ENCODE peak calls at places on chromosomes 5 and 9, in seven cellular contexts. One of them, this sample, is unnamed.

GRCh38 chr5:124806026-124806856 is 59.8 kb upstream of the ZNF608 start:
- DNase-seq in CD8-positive, alpha-beta memory T cell: no peak
- DNase-seq in A673: peak
- DNase-seq in neural progenitor cell: peak
- DNase-seq in iPS DF 6.9: peak
- DNase-seq in lower lobe of right lung: peak
- DNase-seq in left ventricle myocardium inferior: peak
- DNase-seq in this sample: peak

GRCh38 chr9:134689320-134690181 is 47.9 kb downstream of the COL5A1 start:
- DNase-seq in lower lobe of right lung: peak
- DNase-seq in left ventricle myocardium inferior: peak
- DNase-seq in A673: peak
- DNase-seq in CD8-positive, alpha-beta memory T cell: no peak
- DNase-seq in neural progenitor cell: peak
- DNase-seq in iPS DF 6.9: peak
- DNase-seq in this sample: peak

GRCh38 chr5:82347213-82347947 is 69.2 kb upstream of the RPS23 start:
- DNase-seq in left ventricle myocardium inferior: peak
- DNase-seq in iPS DF 6.9: no peak
- DNase-seq in CD8-positive, alpha-beta memory T cell: no peak
- DNase-seq in lower lobe of right lung: no peak
- DNase-seq in neural progenitor cell: no peak
- DNase-seq in A673: no peak
- DNase-seq in this sample: peak

GRCh38 chr5:104594850-104595249 is 1032.3 kb upstream of the NUDT12 start:
- DNase-seq in left ventricle myocardium inferior: no peak
- DNase-seq in iPS DF 6.9: no peak
- DNase-seq in lower lobe of right lung: no peak
- DNase-seq in A673: no peak
- DNase-seq in CD8-positive, alpha-beta memory T cell: no peak
- DNase-seq in neural progenitor cell: no peak
- DNase-seq in this sample: no peak

GRCh38 chr9:94140791-94141790 is 56.8 kb downstream of the PTPDC1 start:
- DNase-seq in CD8-positive, alpha-beta memory T cell: no peak
- DNase-seq in lower lobe of right lung: no peak
- DNase-seq in iPS DF 6.9: no peak
- DNase-seq in A673: no peak
- DNase-seq in left ventricle myocardium inferior: peak
- DNase-seq in neural progenitor cell: no peak
- DNase-seq in this sample: peak

GRCh38 chr5:68884893-68885292 is 208.9 kb upstream of the SLC30A5 start:
- DNase-seq in iPS DF 6.9: no peak
- DNase-seq in neural progenitor cell: peak
- DNase-seq in lower lobe of right lung: no peak
- DNase-seq in left ventricle myocardium inferior: no peak
- DNase-seq in CD8-positive, alpha-beta memory T cell: no peak
- DNase-seq in A673: peak
- DNase-seq in this sample: peak

GRCh38 chr5:1594336-1595106 is 70.8 kb upstream of the LPCAT1 start:
- DNase-seq in CD8-positive, alpha-beta memory T cell: peak
- DNase-seq in iPS DF 6.9: peak
- DNase-seq in left ventricle myocardium inferior: peak
- DNase-seq in lower lobe of right lung: peak
- DNase-seq in A673: peak
- DNase-seq in neural progenitor cell: peak
- DNase-seq in this sample: no peak

GRCh38 chr5:99032234-99033013 is 103.6 kb upstream of the CHD1 start:
- DNase-seq in iPS DF 6.9: peak
- DNase-seq in left ventricle myocardium inferior: peak
- DNase-seq in A673: peak
- DNase-seq in CD8-positive, alpha-beta memory T cell: no peak
- DNase-seq in neural progenitor cell: peak
- DNase-seq in lower lobe of right lung: no peak
- DNase-seq in this sample: peak

GRCh38 chr9:6356441-6356840 is 28.3 kb downstream of the TPD52L3 start:
- DNase-seq in left ventricle myocardium inferior: no peak
- DNase-seq in lower lobe of right lung: no peak
- DNase-seq in A673: no peak
- DNase-seq in CD8-positive, alpha-beta memory T cell: no peak
- DNase-seq in neural progenitor cell: no peak
- DNase-seq in iPS DF 6.9: no peak
- DNase-seq in this sample: no peak

GRCh38 chr5:79560774-79561524 is 47.0 kb upstream of the HOMER1 start:
- DNase-seq in neural progenitor cell: no peak
- DNase-seq in lower lobe of right lung: no peak
- DNase-seq in left ventricle myocardium inferior: no peak
- DNase-seq in iPS DF 6.9: no peak
- DNase-seq in CD8-positive, alpha-beta memory T cell: no peak
- DNase-seq in A673: no peak
- DNase-seq in this sample: no peak

GRCh38 chr9:127225747-127226646 is 38.6 kb upstream of the GARNL3 start:
- DNase-seq in A673: no peak
- DNase-seq in lower lobe of right lung: no peak
- DNase-seq in CD8-positive, alpha-beta memory T cell: no peak
- DNase-seq in left ventricle myocardium inferior: no peak
- DNase-seq in neural progenitor cell: no peak
- DNase-seq in iPS DF 6.9: no peak
- DNase-seq in this sample: no peak
- H3K4me3 ChIP-seq in A673: peak
- H3K4me3 ChIP-seq in lower lobe of right lung: peak
- H3K4me3 ChIP-seq in CD8-positive, alpha-beta memory T cell: no peak
- H3K4me3 ChIP-seq in left ventricle myocardium inferior: peak
- H3K4me3 ChIP-seq in neural progenitor cell: peak
- H3K4me3 ChIP-seq in iPS DF 6.9: peak
- H3K4me3 ChIP-seq in this sample: peak

GRCh38 chr9:15423328-15423985 is 781 bp downstream of the SNAPC3 start:
- DNase-seq in neural progenitor cell: peak
- DNase-seq in A673: peak
- DNase-seq in CD8-positive, alpha-beta memory T cell: no peak
- DNase-seq in iPS DF 6.9: no peak
- DNase-seq in lower lobe of right lung: no peak
- DNase-seq in left ventricle myocardium inferior: no peak
- DNase-seq in this sample: peak
- H3K4me3 ChIP-seq in neural progenitor cell: peak
- H3K4me3 ChIP-seq in A673: peak
- H3K4me3 ChIP-seq in CD8-positive, alpha-beta memory T cell: peak
- H3K4me3 ChIP-seq in iPS DF 6.9: peak
- H3K4me3 ChIP-seq in lower lobe of right lung: peak
- H3K4me3 ChIP-seq in left ventricle myocardium inferior: peak
- H3K4me3 ChIP-seq in this sample: peak

GRCh38 chr9:35079426-35080341 is at the start of gene FANCG:
- DNase-seq in A673: peak
- DNase-seq in CD8-positive, alpha-beta memory T cell: peak
- DNase-seq in left ventricle myocardium inferior: peak
- DNase-seq in neural progenitor cell: peak
- DNase-seq in lower lobe of right lung: peak
- DNase-seq in iPS DF 6.9: peak
- DNase-seq in this sample: peak

GRCh38 chr9:35075358-35075757 is 2.9 kb upstream of the VCP start:
- DNase-seq in iPS DF 6.9: no peak
- DNase-seq in left ventricle myocardium inferior: no peak
- DNase-seq in A673: no peak
- DNase-seq in lower lobe of right lung: no peak
- DNase-seq in CD8-positive, alpha-beta memory T cell: no peak
- DNase-seq in neural progenitor cell: no peak
- DNase-seq in this sample: no peak

GRCh38 chr9:35079041-35079425 is 709 bp downstream of the FANCG start:
- DNase-seq in A673: no peak
- DNase-seq in left ventricle myocardium inferior: no peak
- DNase-seq in CD8-positive, alpha-beta memory T cell: no peak
- DNase-seq in neural progenitor cell: peak
- DNase-seq in iPS DF 6.9: no peak
- DNase-seq in lower lobe of right lung: no peak
- DNase-seq in this sample: peak

GRCh38 chr9:35076848-35077247 is 2.9 kb downstream of the FANCG start:
- DNase-seq in CD8-positive, alpha-beta memory T cell: no peak
- DNase-seq in A673: no peak
- DNase-seq in left ventricle myocardium inferior: no peak
- DNase-seq in lower lobe of right lung: no peak
- DNase-seq in neural progenitor cell: no peak
- DNase-seq in iPS DF 6.9: no peak
- DNase-seq in this sample: no peak

DNA sequence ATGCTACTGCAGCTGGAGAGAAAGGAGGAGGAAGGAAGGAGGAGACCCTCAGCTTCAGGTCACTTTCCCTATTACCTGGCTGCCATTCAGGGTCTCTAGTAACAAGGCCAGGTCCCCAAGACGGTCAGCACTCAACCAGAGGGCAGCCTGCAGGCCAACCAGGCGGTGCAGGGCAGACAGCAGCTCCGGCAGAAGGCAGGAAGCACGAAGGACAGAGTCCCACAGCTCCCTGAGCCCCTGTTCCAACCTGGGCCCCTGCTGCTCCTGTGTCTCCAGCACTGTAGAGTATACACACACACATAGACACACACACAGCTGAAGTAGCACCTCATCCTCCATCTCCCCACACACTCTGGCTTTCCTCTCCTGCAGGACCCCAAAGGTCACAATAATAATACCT is 1.7 kb downstream of the FANCG start:
- DNase-seq in left ventricle myocardium inferior: no peak
- DNase-seq in lower lobe of right lung: no peak
- DNase-seq in iPS DF 6.9: no peak
- DNase-seq in A673: no peak
- DNase-seq in neural progenitor cell: no peak
- DNase-seq in CD8-positive, alpha-beta memory T cell: no peak
- DNase-seq in this sample: no peak
- H3K4me3 ChIP-seq in left ventricle myocardium inferior: no peak
- H3K4me3 ChIP-seq in lower lobe of right lung: no peak
- H3K4me3 ChIP-seq in iPS DF 6.9: no peak
- H3K4me3 ChIP-seq in A673: peak
- H3K4me3 ChIP-seq in neural progenitor cell: peak
- H3K4me3 ChIP-seq in CD8-positive, alpha-beta memory T cell: no peak
- H3K4me3 ChIP-seq in this sample: peak

GRCh38 chr9:84949969-84950368 is 280.4 kb downstream of the NTRK2 start:
- DNase-seq in left ventricle myocardium inferior: no peak
- DNase-seq in CD8-positive, alpha-beta memory T cell: no peak
- DNase-seq in lower lobe of right lung: no peak
- DNase-seq in A673: no peak
- DNase-seq in neural progenitor cell: no peak
- DNase-seq in iPS DF 6.9: no peak
- DNase-seq in this sample: no peak
- H3K4me3 ChIP-seq in left ventricle myocardium inferior: no peak
- H3K4me3 ChIP-seq in CD8-positive, alpha-beta memory T cell: no peak
- H3K4me3 ChIP-seq in lower lobe of right lung: no peak
- H3K4me3 ChIP-seq in A673: no peak
- H3K4me3 ChIP-seq in neural progenitor cell: no peak
- H3K4me3 ChIP-seq in iPS DF 6.9: no peak
- H3K4me3 ChIP-seq in this sample: no peak

DNA sequence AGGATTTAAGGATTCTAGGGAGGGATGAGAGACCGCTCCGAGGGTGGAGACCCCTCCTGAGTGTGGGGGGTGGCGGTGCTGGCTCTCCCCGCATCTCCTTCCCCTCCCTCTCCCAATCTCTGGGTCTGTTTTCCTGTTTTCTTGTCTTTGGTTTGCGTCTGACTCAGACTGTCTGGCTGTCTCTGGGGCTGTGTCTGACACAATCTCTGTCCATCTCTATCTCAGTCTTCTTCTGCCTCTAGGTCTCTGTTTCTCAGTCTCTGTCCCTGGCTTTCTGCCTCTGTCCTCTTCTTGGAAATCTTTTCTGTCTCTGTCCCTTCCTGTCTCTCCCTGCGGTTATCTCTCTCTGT is 196 bp upstream of the GRM6 start:
- DNase-seq in iPS DF 6.9: no peak
- DNase-seq in lower lobe of right lung: no peak
- DNase-seq in left ventricle myocardium inferior: no peak
- DNase-seq in neural progenitor cell: no peak
- DNase-seq in A673: no peak
- DNase-seq in CD8-positive, alpha-beta memory T cell: no peak
- DNase-seq in this sample: no peak
- H3K4me3 ChIP-seq in iPS DF 6.9: no peak
- H3K4me3 ChIP-seq in lower lobe of right lung: no peak
- H3K4me3 ChIP-seq in left ventricle myocardium inferior: peak
- H3K4me3 ChIP-seq in neural progenitor cell: peak
- H3K4me3 ChIP-seq in A673: no peak
- H3K4me3 ChIP-seq in CD8-positive, alpha-beta memory T cell: no peak
- H3K4me3 ChIP-seq in this sample: no peak

GRCh38 chr5:141560725-141561483 is 57.9 kb downstream of the DIAPH1 start:
- DNase-seq in neural progenitor cell: peak
- DNase-seq in CD8-positive, alpha-beta memory T cell: no peak
- DNase-seq in left ventricle myocardium inferior: peak
- DNase-seq in A673: peak
- DNase-seq in lower lobe of right lung: peak
- DNase-seq in iPS DF 6.9: peak
- DNase-seq in this sample: peak
- H3K4me3 ChIP-seq in neural progenitor cell: peak
- H3K4me3 ChIP-seq in CD8-positive, alpha-beta memory T cell: no peak
- H3K4me3 ChIP-seq in left ventricle myocardium inferior: peak
- H3K4me3 ChIP-seq in A673: peak
- H3K4me3 ChIP-seq in lower lobe of right lung: no peak
- H3K4me3 ChIP-seq in iPS DF 6.9: no peak
- H3K4me3 ChIP-seq in this sample: no peak

GRCh38 chr9:76873821-76874220 is 32.1 kb downstream of the PRUNE2 start:
- DNase-seq in neural progenitor cell: no peak
- DNase-seq in A673: no peak
- DNase-seq in lower lobe of right lung: no peak
- DNase-seq in CD8-positive, alpha-beta memory T cell: no peak
- DNase-seq in left ventricle myocardium inferior: no peak
- DNase-seq in iPS DF 6.9: no peak
- DNase-seq in this sample: no peak
- H3K4me3 ChIP-seq in neural progenitor cell: peak
- H3K4me3 ChIP-seq in A673: no peak
- H3K4me3 ChIP-seq in lower lobe of right lung: no peak
- H3K4me3 ChIP-seq in CD8-positive, alpha-beta memory T cell: no peak
- H3K4me3 ChIP-seq in left ventricle myocardium inferior: no peak
- H3K4me3 ChIP-seq in iPS DF 6.9: no peak
- H3K4me3 ChIP-seq in this sample: no peak

GRCh38 chr5:168372351-168372946 is 81.0 kb downstream of the WWC1 start:
- DNase-seq in left ventricle myocardium inferior: no peak
- DNase-seq in A673: no peak
- DNase-seq in CD8-positive, alpha-beta memory T cell: no peak
- DNase-seq in iPS DF 6.9: no peak
- DNase-seq in lower lobe of right lung: no peak
- DNase-seq in neural progenitor cell: no peak
- DNase-seq in this sample: no peak

GRCh38 chr5:168375214-168375613 is 83.8 kb downstream of the WWC1 start:
- DNase-seq in CD8-positive, alpha-beta memory T cell: no peak
- DNase-seq in A673: no peak
- DNase-seq in neural progenitor cell: no peak
- DNase-seq in left ventricle myocardium inferior: no peak
- DNase-seq in lower lobe of right lung: no peak
- DNase-seq in iPS DF 6.9: no peak
- DNase-seq in this sample: no peak

GRCh38 chr5:168382421-168382820 is 91.0 kb downstream of the WWC1 start:
- DNase-seq in iPS DF 6.9: no peak
- DNase-seq in CD8-positive, alpha-beta memory T cell: no peak
- DNase-seq in left ventricle myocardium inferior: no peak
- DNase-seq in A673: no peak
- DNase-seq in neural progenitor cell: no peak
- DNase-seq in lower lobe of right lung: no peak
- DNase-seq in this sample: peak

GRCh38 chr5:168374532-168374931 is 83.1 kb downstream of the WWC1 start:
- DNase-seq in lower lobe of right lung: no peak
- DNase-seq in left ventricle myocardium inferior: no peak
- DNase-seq in iPS DF 6.9: no peak
- DNase-seq in A673: no peak
- DNase-seq in neural progenitor cell: no peak
- DNase-seq in CD8-positive, alpha-beta memory T cell: no peak
- DNase-seq in this sample: no peak

GRCh38 chr5:168377525-168377924 is 86.1 kb downstream of the WWC1 start:
- DNase-seq in left ventricle myocardium inferior: no peak
- DNase-seq in lower lobe of right lung: no peak
- DNase-seq in neural progenitor cell: no peak
- DNase-seq in A673: no peak
- DNase-seq in iPS DF 6.9: no peak
- DNase-seq in CD8-positive, alpha-beta memory T cell: no peak
- DNase-seq in this sample: no peak
- H3K4me3 ChIP-seq in left ventricle myocardium inferior: no peak
- H3K4me3 ChIP-seq in lower lobe of right lung: no peak
- H3K4me3 ChIP-seq in neural progenitor cell: no peak
- H3K4me3 ChIP-seq in A673: no peak
- H3K4me3 ChIP-seq in iPS DF 6.9: no peak
- H3K4me3 ChIP-seq in CD8-positive, alpha-beta memory T cell: no peak
- H3K4me3 ChIP-seq in this sample: no peak